ENCODE peak calls at places on chromosomes 12 and 14, in seven cellular contexts. U is CD8-positive, alpha-beta memory T cell; Y is astrocyte of the spinal cord; I is fibroblast of lung; Z is IMR-90; E is left ventricle myocardium inferior; V is uterus. N is an unnamed sample.

GRCh38 chr14:76810953-76811400 is 1.7 kb downstream of the ANGEL1 start:
- DNase-seq in U (no peak), Y (peak; percentile 35), I (peak; percentile 59), Z (peak; percentile 34), E (no peak), V (no peak), N (no peak)

GRCh38 chr12:69708649-69709048 is 9.5 kb upstream of the BEST3 start:
- DNase-seq in U (no peak), Y (no peak), I (no peak), Z (no peak), E (no peak), V (no peak), N (no peak)

GRCh38 chr12:89980236-89980635 is 271.6 kb upstream of the ATP2B1 start:
- DNase-seq in U (no peak), Y (no peak), I (peak; percentile 63), Z (peak; percentile 59), E (no peak), V (no peak), N (no peak)

GRCh38 chr12:108029081-108029790 is 99.9 kb upstream of the WSCD2 start:
- DNase-seq in U (no peak), Y (no peak), I (no peak), Z (no peak), E (no peak), V (no peak), N (no peak)

GRCh38 chr12:122126713-122127597 is 47.1 kb downstream of the IL31 start:
- DNase-seq in U (no peak), Y (no peak), I (no peak), Z (no peak), E (no peak), V (no peak), N (no peak)

GRCh38 chr12:62466018-62466595 is 519 bp upstream of the MON2 start:
- DNase-seq in U (peak; percentile 8), Y (peak; percentile 44), I (peak; percentile 27), Z (peak; percentile 32), E (no peak), V (peak; percentile 44), N (no peak)

GRCh38 chr14:69346710-69347109 is 51.4 kb downstream of the ERH start:
- DNase-seq in U (no peak), Y (no peak), I (peak; percentile 9), Z (no peak), E (peak; percentile 29), V (no peak), N (no peak)

GRCh38 chr14:104749111-104749649 is 3.8 kb upstream of the SIVA1 start:
- DNase-seq in U (no peak), Y (peak; percentile 26), I (peak; percentile 36), Z (peak; percentile 58), E (no peak), V (no peak), N (peak; percentile 48)

GRCh38 chr12:131112016-131112415 is 158.3 kb downstream of the ADGRD1 start:
- DNase-seq in U (no peak), Y (peak; percentile 1), I (no peak), Z (no peak), E (no peak), V (no peak), N (no peak)

GRCh38 chr12:67419810-67420209 is 150.7 kb downstream of the CAND1 start:
- DNase-seq in U (no peak), Y (no peak), I (no peak), Z (no peak), E (no peak), V (no peak), N (no peak)

GRCh38 chr14:105495101-105495989 is 4.3 kb downstream of the TEDC1 start:
- DNase-seq in U (no peak), Y (no peak), I (no peak), Z (no peak), E (peak; percentile 58), V (no peak), N (no peak)

GRCh38 chr12:80692114-80692513 is 15.3 kb upstream of the MYF6 start:
- DNase-seq in U (no peak), Y (no peak), I (no peak), Z (no peak), E (no peak), V (no peak), N (no peak)

GRCh38 chr12:121989266-121989950 is 32.3 kb upstream of the BCL7A start:
- DNase-seq in U (no peak), Y (no peak), I (no peak), Z (no peak), E (no peak), V (no peak), N (no peak)

GRCh38 chr12:71938728-71939385 is at the start of gene TPH2:
- DNase-seq in U (no peak), Y (peak; percentile 65), I (peak; percentile 58), Z (peak; percentile 68), E (peak; percentile 20), V (no peak), N (peak; percentile 53)

GRCh38 chr14:104091061-104091926 is 5.8 kb downstream of the ASPG start:
- DNase-seq in U (no peak), Y (no peak), I (no peak), Z (no peak), E (peak; percentile 44), V (no peak), N (no peak)

GRCh38 chr14:61472801-61473376 is 151.5 kb downstream of the PRKCH start:
- DNase-seq in U (peak; percentile 56), Y (no peak), I (peak; percentile 55), Z (peak; percentile 24), E (no peak), V (no peak), N (no peak)

GRCh38 chr12:57221169-57221917 is 4.7 kb downstream of the NXPH4 start:
- DNase-seq in U (no peak), Y (no peak), I (no peak), Z (no peak), E (no peak), V (no peak), N (no peak)

GRCh38 chr12:116547955-116548471 is 11.2 kb upstream of the MAP1LC3B2 start:
- DNase-seq in U (no peak), Y (peak; percentile 64), I (no peak), Z (peak; percentile 55), E (no peak), V (no peak), N (no peak)

DNA sequence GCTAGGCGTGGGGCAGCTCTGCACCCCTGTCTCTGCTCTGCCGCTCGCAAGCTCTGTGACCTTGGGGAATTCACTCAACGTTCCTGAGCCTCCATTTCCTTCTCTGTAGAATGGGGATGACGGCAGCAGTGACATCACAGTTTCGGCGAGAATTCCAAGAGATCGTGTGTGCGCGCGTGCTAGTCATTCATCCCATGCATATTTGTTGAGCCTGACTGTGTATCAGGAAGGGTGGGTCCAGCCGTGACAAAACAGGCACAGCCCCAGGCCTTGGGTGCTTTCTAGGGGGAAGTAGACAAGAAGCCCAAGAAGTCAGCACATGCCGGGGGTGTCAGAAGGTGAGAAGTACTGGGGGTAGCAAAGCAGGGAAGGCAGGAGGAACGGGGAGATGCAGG is 145.6 kb upstream of the NCOR2 start:
- DNase-seq in U (no peak), Y (no peak), I (no peak), Z (no peak), E (peak; percentile 64), V (peak; percentile 46), N (no peak)
- H3K4me3 ChIP-seq in U (peak overlapping the region; percentile 63), Y (no peak overlapping the region), I (no peak overlapping the region), Z (no peak overlapping the region), E (peak overlapping the region; percentile 50), V (no peak overlapping the region), N (no peak overlapping the region)

DNA sequence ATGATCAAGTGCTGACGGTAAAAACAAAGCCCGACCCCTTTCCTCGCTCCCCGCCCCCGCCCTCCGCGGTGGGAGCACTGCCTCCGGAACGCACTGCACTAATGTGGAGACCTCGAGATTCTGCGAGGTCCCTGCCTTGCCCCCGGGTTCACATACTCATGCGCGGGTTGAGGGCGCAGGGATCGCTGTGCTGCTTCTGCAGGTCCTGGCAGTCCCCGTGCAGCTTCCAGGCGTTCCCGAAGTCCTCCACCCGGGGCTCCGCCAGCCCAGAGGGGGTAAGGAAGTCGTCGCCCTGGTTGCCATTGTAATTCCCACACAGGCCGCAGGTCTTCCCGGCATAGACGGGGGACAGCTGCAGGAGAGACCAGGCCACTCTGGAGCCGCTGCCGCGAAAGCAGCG is 66.8 kb downstream of the VWF start:
- DNase-seq in U (no peak), Y (no peak), I (no peak), Z (no peak), E (no peak), V (no peak), N (no peak)
- H3K4me3 ChIP-seq in U (no peak overlapping the region), Y (no peak overlapping the region), I (no peak overlapping the region), Z (no peak overlapping the region), E (no peak overlapping the region), V (no peak overlapping the region), N (no peak overlapping the region)

DNA sequence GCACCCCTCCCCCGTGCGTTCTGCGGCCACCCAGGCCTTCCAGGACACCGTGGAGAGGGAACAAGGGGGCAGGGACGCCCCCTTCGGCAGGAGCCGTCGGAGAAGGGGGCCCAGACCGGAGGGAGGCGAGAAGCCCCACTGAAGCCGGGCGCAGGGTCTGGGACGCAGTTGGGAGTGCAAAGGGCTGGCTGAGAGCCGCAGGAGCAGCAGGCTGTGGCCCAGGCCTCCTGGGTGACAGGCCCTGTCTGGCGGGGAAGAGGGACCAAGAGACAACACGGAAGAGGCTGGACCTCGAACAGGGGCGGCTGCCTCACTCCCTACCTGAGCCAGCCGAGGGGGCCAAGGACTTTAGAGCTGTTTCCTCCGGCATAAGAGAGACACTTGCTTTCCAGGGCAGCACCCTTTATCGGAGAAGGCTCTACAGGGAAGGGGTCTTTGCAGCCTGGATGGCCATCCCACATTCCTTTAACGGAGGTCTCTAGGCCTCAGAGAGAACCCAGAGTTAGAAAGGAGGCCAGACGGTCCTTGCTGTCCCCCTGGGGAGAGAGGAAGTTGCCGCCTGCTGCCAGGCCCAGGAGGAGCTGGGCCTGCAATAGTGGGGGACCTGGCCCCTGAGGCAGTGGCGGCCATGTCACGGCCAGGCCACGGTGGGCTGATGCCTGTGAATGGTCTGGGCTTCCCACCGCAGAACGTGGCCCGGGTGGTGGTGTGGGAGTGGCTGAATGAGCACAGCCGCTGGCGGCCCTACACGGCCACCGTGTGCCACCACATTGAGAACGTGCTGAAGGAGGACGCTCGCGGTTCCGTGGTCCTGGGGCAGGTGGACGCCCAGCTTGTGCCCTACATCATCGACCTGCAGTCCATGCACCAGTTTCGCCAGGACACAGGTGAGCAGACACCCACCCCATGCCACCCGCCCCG is 1.3 kb downstream of the DTX1 start:
- DNase-seq in U (no peak), Y (no peak), I (no peak), Z (no peak), E (no peak), V (no peak), N (no peak)
- H3K4me3 ChIP-seq in U (peak overlapping the region; percentile 26), Y (no peak overlapping the region), I (no peak overlapping the region), Z (no peak overlapping the region), E (peak overlapping the region; percentile 73), V (no peak overlapping the region), N (no peak overlapping the region)

DNA sequence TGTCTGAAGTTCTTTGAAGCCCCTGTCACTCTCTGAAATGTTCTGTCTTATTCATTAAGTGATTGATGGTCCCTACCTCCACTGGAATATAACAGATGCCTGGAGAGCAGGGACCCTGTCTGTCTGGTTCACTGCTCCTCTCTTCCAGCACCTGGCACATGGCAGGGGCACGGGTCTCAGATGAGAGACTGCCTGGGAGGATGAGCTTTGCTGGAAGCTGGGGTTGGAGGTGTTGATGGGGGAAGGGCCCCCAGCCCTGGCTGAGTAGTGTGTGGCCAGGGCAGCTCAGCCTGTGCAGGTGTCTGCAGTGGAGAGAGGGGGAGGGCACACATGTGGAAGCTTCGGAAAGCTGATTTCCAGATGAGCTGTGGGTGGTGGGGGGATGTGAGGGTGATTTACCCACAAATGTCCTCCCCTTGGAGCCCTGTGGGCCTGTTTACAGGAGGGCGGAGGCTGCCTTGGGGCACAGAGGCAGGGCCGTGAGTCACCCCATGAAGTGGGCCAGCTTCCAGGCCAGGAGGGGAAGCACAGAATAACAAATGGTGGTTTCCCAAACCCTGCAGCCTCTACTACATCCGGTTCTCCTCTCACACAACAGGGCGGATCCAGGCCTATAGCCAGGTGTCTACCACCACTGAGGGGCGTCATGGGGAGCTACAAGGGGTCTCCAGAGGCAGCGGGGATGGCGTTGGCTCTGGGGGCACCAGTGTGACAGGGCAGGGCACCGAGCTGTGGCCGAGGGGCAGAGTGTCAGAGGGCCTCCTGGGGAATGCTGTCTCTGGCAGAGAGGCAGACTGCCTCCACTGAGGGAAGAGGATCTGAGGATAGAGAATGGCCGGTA is 11.0 kb downstream of the KRT7 start:
- DNase-seq in U (peak; percentile 25), Y (peak; percentile 90), I (peak; percentile 90), Z (peak; percentile 93), E (peak; percentile 51), V (peak; percentile 84), N (peak; percentile 80)
- H3K4me3 ChIP-seq in U (no peak overlapping the region), Y (no peak overlapping the region), I (no peak overlapping the region), Z (no peak overlapping the region), E (no peak overlapping the region), V (no peak overlapping the region), N (no peak overlapping the region)